ENCODE peak calls at places on chromosomes 7 and 10, in nine cellular contexts. One of them, this sample, is unnamed.

GRCh38 chr10:6406220-6407033 is 173.6 kb downstream of the PRKCQ start:
- DNase-seq in stomach: no peak
- DNase-seq in heart left ventricle: no peak
- DNase-seq in GM23248: peak; percentile 66
- DNase-seq in RWPE1: peak; percentile 54
- DNase-seq in CD4-positive, alpha-beta memory T cell: peak; percentile 38
- DNase-seq in CD8-positive, alpha-beta T cell: no peak
- DNase-seq in CD8-positive, alpha-beta memory T cell: no peak
- DNase-seq in right lobe of liver: no peak
- DNase-seq in this sample: no peak

GRCh38 chr7:80795174-80795573 is 123.7 kb downstream of the SEMA3C start:
- DNase-seq in CD8-positive, alpha-beta memory T cell: no peak
- DNase-seq in GM23248: peak; percentile 43
- DNase-seq in RWPE1: no peak
- DNase-seq in CD4-positive, alpha-beta memory T cell: no peak
- DNase-seq in stomach: no peak
- DNase-seq in heart left ventricle: no peak
- DNase-seq in CD8-positive, alpha-beta T cell: no peak
- DNase-seq in right lobe of liver: no peak
- DNase-seq in this sample: no peak

GRCh38 chr10:122646511-122647382 is 52.9 kb downstream of the C10orf120 start:
- DNase-seq in CD4-positive, alpha-beta memory T cell: no peak
- DNase-seq in CD8-positive, alpha-beta T cell: no peak
- DNase-seq in stomach: no peak
- DNase-seq in RWPE1: no peak
- DNase-seq in GM23248: peak; percentile 16
- DNase-seq in heart left ventricle: no peak
- DNase-seq in right lobe of liver: no peak
- DNase-seq in CD8-positive, alpha-beta memory T cell: no peak
- DNase-seq in this sample: no peak

GRCh38 chr7:42502022-42502421 is 265.0 kb upstream of the GLI3 start:
- DNase-seq in heart left ventricle: no peak
- DNase-seq in GM23248: peak; percentile 61
- DNase-seq in CD8-positive, alpha-beta memory T cell: no peak
- DNase-seq in CD4-positive, alpha-beta memory T cell: no peak
- DNase-seq in right lobe of liver: no peak
- DNase-seq in CD8-positive, alpha-beta T cell: no peak
- DNase-seq in RWPE1: peak; percentile 63
- DNase-seq in stomach: no peak
- DNase-seq in this sample: no peak

GRCh38 chr7:73839743-73840714 is 2.3 kb downstream of the METTL27 start:
- DNase-seq in RWPE1: no peak
- DNase-seq in heart left ventricle: no peak
- DNase-seq in CD4-positive, alpha-beta memory T cell: no peak
- DNase-seq in right lobe of liver: no peak
- DNase-seq in CD8-positive, alpha-beta T cell: no peak
- DNase-seq in CD8-positive, alpha-beta memory T cell: no peak
- DNase-seq in GM23248: no peak
- DNase-seq in stomach: no peak
- DNase-seq in this sample: no peak

GRCh38 chr10:81018898-81019890 is 481.5 kb downstream of the SH2D4B start:
- DNase-seq in RWPE1: peak; percentile 38
- DNase-seq in right lobe of liver: no peak
- DNase-seq in CD4-positive, alpha-beta memory T cell: no peak
- DNase-seq in CD8-positive, alpha-beta T cell: no peak
- DNase-seq in heart left ventricle: no peak
- DNase-seq in CD8-positive, alpha-beta memory T cell: no peak
- DNase-seq in GM23248: peak; percentile 55
- DNase-seq in stomach: no peak
- DNase-seq in this sample: no peak

GRCh38 chr7:117008849-117009531 is 55.7 kb downstream of the ST7 start:
- DNase-seq in CD4-positive, alpha-beta memory T cell: peak; percentile 63
- DNase-seq in CD8-positive, alpha-beta memory T cell: peak; percentile 8
- DNase-seq in right lobe of liver: no peak
- DNase-seq in GM23248: peak; percentile 50
- DNase-seq in CD8-positive, alpha-beta T cell: no peak
- DNase-seq in heart left ventricle: no peak
- DNase-seq in stomach: no peak
- DNase-seq in RWPE1: no peak
- DNase-seq in this sample: no peak

GRCh38 chr10:132498562-132499366 is 38.8 kb upstream of the INPP5A start:
- DNase-seq in RWPE1: no peak
- DNase-seq in heart left ventricle: no peak
- DNase-seq in GM23248: no peak
- DNase-seq in CD8-positive, alpha-beta memory T cell: no peak
- DNase-seq in CD4-positive, alpha-beta memory T cell: no peak
- DNase-seq in right lobe of liver: no peak
- DNase-seq in CD8-positive, alpha-beta T cell: no peak
- DNase-seq in stomach: no peak
- DNase-seq in this sample: no peak

GRCh38 chr7:140688341-140688740 is 8.2 kb upstream of the NDUFB2 start:
- DNase-seq in RWPE1: no peak
- DNase-seq in right lobe of liver: no peak
- DNase-seq in GM23248: no peak
- DNase-seq in stomach: no peak
- DNase-seq in heart left ventricle: no peak
- DNase-seq in CD4-positive, alpha-beta memory T cell: no peak
- DNase-seq in CD8-positive, alpha-beta memory T cell: no peak
- DNase-seq in CD8-positive, alpha-beta T cell: no peak
- DNase-seq in this sample: no peak

GRCh38 chr7:30679664-30680063 is 2.6 kb downstream of the CRHR2 start:
- DNase-seq in stomach: no peak
- DNase-seq in right lobe of liver: no peak
- DNase-seq in CD4-positive, alpha-beta memory T cell: no peak
- DNase-seq in CD8-positive, alpha-beta memory T cell: no peak
- DNase-seq in heart left ventricle: no peak
- DNase-seq in RWPE1: no peak
- DNase-seq in CD8-positive, alpha-beta T cell: no peak
- DNase-seq in GM23248: no peak
- DNase-seq in this sample: no peak

GRCh38 chr7:82057476-82057875 is 287.6 kb upstream of the HGF start:
- DNase-seq in RWPE1: no peak
- DNase-seq in GM23248: no peak
- DNase-seq in CD8-positive, alpha-beta memory T cell: no peak
- DNase-seq in CD4-positive, alpha-beta memory T cell: no peak
- DNase-seq in heart left ventricle: no peak
- DNase-seq in stomach: no peak
- DNase-seq in right lobe of liver: no peak
- DNase-seq in CD8-positive, alpha-beta T cell: no peak
- DNase-seq in this sample: no peak

GRCh38 chr10:100684688-100685235 is 60.6 kb upstream of the PAX2 start:
- DNase-seq in CD8-positive, alpha-beta memory T cell: no peak
- DNase-seq in CD4-positive, alpha-beta memory T cell: no peak
- DNase-seq in RWPE1: no peak
- DNase-seq in GM23248: no peak
- DNase-seq in CD8-positive, alpha-beta T cell: no peak
- DNase-seq in stomach: no peak
- DNase-seq in right lobe of liver: no peak
- DNase-seq in heart left ventricle: no peak
- DNase-seq in this sample: no peak

GRCh38 chr10:61949687-61950086 is 48.2 kb downstream of the ARID5B start:
- DNase-seq in heart left ventricle: no peak
- DNase-seq in right lobe of liver: no peak
- DNase-seq in RWPE1: no peak
- DNase-seq in GM23248: no peak
- DNase-seq in CD8-positive, alpha-beta memory T cell: no peak
- DNase-seq in CD8-positive, alpha-beta T cell: no peak
- DNase-seq in CD4-positive, alpha-beta memory T cell: no peak
- DNase-seq in stomach: no peak
- DNase-seq in this sample: no peak

GRCh38 chr10:815338-816104 is 116.0 kb downstream of the LARP4B start:
- DNase-seq in CD4-positive, alpha-beta memory T cell: no peak
- DNase-seq in right lobe of liver: no peak
- DNase-seq in stomach: no peak
- DNase-seq in GM23248: no peak
- DNase-seq in CD8-positive, alpha-beta T cell: no peak
- DNase-seq in CD8-positive, alpha-beta memory T cell: no peak
- DNase-seq in RWPE1: no peak
- DNase-seq in heart left ventricle: no peak
- DNase-seq in this sample: no peak

DNA sequence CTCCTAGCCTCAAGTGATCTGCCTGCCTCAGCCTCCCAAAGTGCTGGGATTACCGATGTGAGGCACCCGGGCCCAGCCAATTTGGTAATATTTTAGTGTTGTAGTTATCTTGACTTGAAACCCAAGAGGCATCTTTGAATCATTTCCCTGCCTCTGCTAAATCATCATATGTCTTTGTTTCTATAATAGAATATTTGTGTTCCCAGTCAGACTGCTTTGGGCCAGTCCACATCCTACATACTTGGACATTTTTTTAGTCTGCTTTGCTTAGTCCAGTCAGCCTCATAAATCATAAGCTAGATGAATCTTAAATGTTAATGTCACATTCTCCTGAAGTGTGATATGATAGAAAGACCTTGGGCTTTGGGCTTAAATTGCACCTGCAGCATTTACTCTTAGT is 5.9 kb downstream of the STAM start:
- DNase-seq in right lobe of liver: no peak
- DNase-seq in stomach: no peak
- DNase-seq in heart left ventricle: no peak
- DNase-seq in RWPE1: no peak
- DNase-seq in CD4-positive, alpha-beta memory T cell: no peak
- DNase-seq in GM23248: peak; percentile 68
- DNase-seq in CD8-positive, alpha-beta T cell: no peak
- DNase-seq in CD8-positive, alpha-beta memory T cell: no peak
- DNase-seq in this sample: no peak
- H3K27ac ChIP-seq in right lobe of liver: no peak overlapping the region
- H3K27ac ChIP-seq in stomach: no peak overlapping the region
- H3K27ac ChIP-seq in heart left ventricle: no peak overlapping the region
- H3K27ac ChIP-seq in RWPE1: no peak overlapping the region
- H3K27ac ChIP-seq in CD4-positive, alpha-beta memory T cell: no peak overlapping the region
- H3K27ac ChIP-seq in GM23248: peak overlapping the region; percentile 61
- H3K27ac ChIP-seq in CD8-positive, alpha-beta T cell: no peak overlapping the region
- H3K27ac ChIP-seq in CD8-positive, alpha-beta memory T cell: no peak overlapping the region
- H3K27ac ChIP-seq in this sample: peak overlapping the region; percentile 4

GRCh38 chr10:114607358-114607998 is 50.6 kb downstream of the ABLIM1 start:
- DNase-seq in right lobe of liver: no peak
- DNase-seq in GM23248: peak; percentile 56
- DNase-seq in CD8-positive, alpha-beta memory T cell: no peak
- DNase-seq in RWPE1: no peak
- DNase-seq in CD8-positive, alpha-beta T cell: no peak
- DNase-seq in stomach: no peak
- DNase-seq in heart left ventricle: no peak
- DNase-seq in CD4-positive, alpha-beta memory T cell: no peak
- DNase-seq in this sample: no peak

GRCh38 chr10:114613237-114613979 is 44.7 kb downstream of the ABLIM1 start:
- DNase-seq in CD4-positive, alpha-beta memory T cell: no peak
- DNase-seq in right lobe of liver: no peak
- DNase-seq in heart left ventricle: no peak
- DNase-seq in CD8-positive, alpha-beta memory T cell: no peak
- DNase-seq in RWPE1: no peak
- DNase-seq in stomach: peak; percentile 56
- DNase-seq in GM23248: no peak
- DNase-seq in CD8-positive, alpha-beta T cell: no peak
- DNase-seq in this sample: no peak

GRCh38 chr10:114611617-114612016 is 46.5 kb downstream of the ABLIM1 start:
- DNase-seq in CD8-positive, alpha-beta memory T cell: no peak
- DNase-seq in CD8-positive, alpha-beta T cell: no peak
- DNase-seq in stomach: no peak
- DNase-seq in heart left ventricle: no peak
- DNase-seq in CD4-positive, alpha-beta memory T cell: no peak
- DNase-seq in right lobe of liver: no peak
- DNase-seq in GM23248: no peak
- DNase-seq in RWPE1: no peak
- DNase-seq in this sample: no peak

GRCh38 chr10:114605155-114605797 is 52.8 kb downstream of the ABLIM1 start:
- DNase-seq in CD8-positive, alpha-beta T cell: no peak
- DNase-seq in right lobe of liver: no peak
- DNase-seq in GM23248: no peak
- DNase-seq in CD4-positive, alpha-beta memory T cell: no peak
- DNase-seq in heart left ventricle: no peak
- DNase-seq in RWPE1: no peak
- DNase-seq in stomach: no peak
- DNase-seq in CD8-positive, alpha-beta memory T cell: no peak
- DNase-seq in this sample: no peak

DNA sequence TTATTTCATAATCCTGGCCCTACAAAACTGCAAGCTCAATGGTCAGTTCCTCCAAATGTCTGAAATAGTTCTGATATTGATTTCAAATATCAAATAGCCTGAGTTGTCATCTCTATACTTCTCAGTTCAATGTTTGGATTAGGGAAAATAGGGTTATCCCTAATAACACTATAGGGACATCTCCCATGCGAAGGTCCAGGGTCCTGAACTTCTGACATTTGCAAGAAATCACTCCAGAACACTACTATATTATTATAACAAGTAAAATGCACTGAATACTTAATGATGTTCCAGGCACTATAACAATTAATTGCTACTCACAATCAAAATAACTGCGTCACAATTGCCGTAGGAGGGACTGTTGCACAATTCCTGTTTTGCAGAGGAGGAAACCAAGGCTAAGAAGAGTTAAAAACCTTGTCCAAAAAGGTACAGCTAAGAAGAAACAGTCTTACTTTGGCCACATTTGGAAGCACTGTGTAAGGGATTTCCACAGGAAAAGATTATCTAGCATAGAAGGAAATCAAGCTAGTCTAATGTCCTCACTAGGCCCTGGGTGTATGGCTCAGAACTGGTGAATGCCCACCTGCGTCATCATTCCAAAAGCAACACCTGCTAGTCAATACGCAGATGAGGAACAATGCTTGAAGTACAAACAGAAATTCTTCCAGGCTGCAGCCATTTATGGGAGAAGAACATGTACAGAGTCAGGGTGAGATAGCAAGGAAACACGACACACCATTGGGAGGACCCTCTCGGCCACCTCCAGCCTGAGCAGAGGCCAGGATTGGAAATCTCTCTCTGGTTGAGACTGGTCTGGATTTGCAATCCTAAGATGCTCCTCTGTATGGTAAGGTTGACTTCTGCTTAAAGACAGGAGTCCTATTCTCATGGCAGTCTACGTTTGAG is 48.3 kb downstream of the ABLIM1 start:
- DNase-seq in stomach: no peak
- DNase-seq in RWPE1: no peak
- DNase-seq in CD8-positive, alpha-beta memory T cell: no peak
- DNase-seq in CD4-positive, alpha-beta memory T cell: no peak
- DNase-seq in GM23248: no peak
- DNase-seq in heart left ventricle: no peak
- DNase-seq in right lobe of liver: no peak
- DNase-seq in CD8-positive, alpha-beta T cell: no peak
- DNase-seq in this sample: no peak
- H3K27ac ChIP-seq in stomach: peak overlapping the region; percentile 26
- H3K27ac ChIP-seq in RWPE1: no peak overlapping the region
- H3K27ac ChIP-seq in CD8-positive, alpha-beta memory T cell: no peak overlapping the region
- H3K27ac ChIP-seq in CD4-positive, alpha-beta memory T cell: no peak overlapping the region
- H3K27ac ChIP-seq in GM23248: no peak overlapping the region
- H3K27ac ChIP-seq in heart left ventricle: peak overlapping the region; percentile 55
- H3K27ac ChIP-seq in right lobe of liver: no peak overlapping the region
- H3K27ac ChIP-seq in CD8-positive, alpha-beta T cell: no peak overlapping the region
- H3K27ac ChIP-seq in this sample: no peak overlapping the region

GRCh38 chr7:98249106-98249505 is 2.9 kb downstream of the TECPR1 start:
- DNase-seq in RWPE1: no peak
- DNase-seq in right lobe of liver: no peak
- DNase-seq in CD8-positive, alpha-beta T cell: no peak
- DNase-seq in GM23248: no peak
- DNase-seq in heart left ventricle: peak; percentile 51
- DNase-seq in CD4-positive, alpha-beta memory T cell: no peak
- DNase-seq in CD8-positive, alpha-beta memory T cell: no peak
- DNase-seq in stomach: no peak
- DNase-seq in this sample: no peak
- H3K27ac ChIP-seq in RWPE1: peak overlapping the region; percentile 10
- H3K27ac ChIP-seq in right lobe of liver: no peak overlapping the region
- H3K27ac ChIP-seq in CD8-positive, alpha-beta T cell: peak overlapping the region; percentile 84
- H3K27ac ChIP-seq in GM23248: no peak overlapping the region
- H3K27ac ChIP-seq in heart left ventricle: peak overlapping the region; percentile 90
- H3K27ac ChIP-seq in CD4-positive, alpha-beta memory T cell: peak overlapping the region; percentile 82
- H3K27ac ChIP-seq in CD8-positive, alpha-beta memory T cell: peak overlapping the region; percentile 13
- H3K27ac ChIP-seq in stomach: peak overlapping the region; percentile 94
- H3K27ac ChIP-seq in this sample: no peak overlapping the region

GRCh38 chr7:22563115-22563514 is 63.1 kb upstream of the STEAP1B start:
- DNase-seq in right lobe of liver: no peak
- DNase-seq in CD4-positive, alpha-beta memory T cell: peak; percentile 10
- DNase-seq in GM23248: no peak
- DNase-seq in CD8-positive, alpha-beta memory T cell: no peak
- DNase-seq in stomach: no peak
- DNase-seq in heart left ventricle: peak; percentile 34
- DNase-seq in CD8-positive, alpha-beta T cell: no peak
- DNase-seq in RWPE1: no peak
- DNase-seq in this sample: no peak
- H3K27ac ChIP-seq in right lobe of liver: no peak overlapping the region
- H3K27ac ChIP-seq in CD4-positive, alpha-beta memory T cell: no peak overlapping the region
- H3K27ac ChIP-seq in GM23248: peak overlapping the region; percentile 83
- H3K27ac ChIP-seq in CD8-positive, alpha-beta memory T cell: no peak overlapping the region
- H3K27ac ChIP-seq in stomach: no peak overlapping the region
- H3K27ac ChIP-seq in heart left ventricle: peak overlapping the region; percentile 39
- H3K27ac ChIP-seq in CD8-positive, alpha-beta T cell: no peak overlapping the region
- H3K27ac ChIP-seq in RWPE1: no peak overlapping the region
- H3K27ac ChIP-seq in this sample: peak overlapping the region; percentile 88

This sample was measured in epithelial cell of prostate.